ENCODE peak calls at places on chromosomes 12 and 14, in seven cellular contexts. P is mucosa of gallbladder; N is stimulated activated CD8-positive, alpha-beta memory T cell treated with anti-CD3 and anti-CD28 coated beads, Interleukin-15, amount 100 ng/mL, for 1 hour; L is ovary; K is activated T-cell treated with anti-CD3 and anti-CD28 coated beads for 1 hour; A is WERI-Rb-1; I is GM12865. E is an unnamed sample.

GRCh38 chr12:131603106-131604033 is 107.5 kb upstream of the SFSWAP start:
- DNase-seq in L (no peak), N (no peak), P (no peak), K (no peak), A (no peak), I (peak), E (no peak)

GRCh38 chr14:100825691-100826331 is at the start of gene MEG3:
- DNase-seq in N (no peak), K (no peak), P (peak), L (peak), I (no peak), A (peak), E (no peak)

GRCh38 chr14:61470261-61470953 is 149.0 kb downstream of the PRKCH start:
- DNase-seq in A (no peak), N (no peak), I (no peak), K (no peak), P (no peak), L (no peak), E (no peak)

GRCh38 chr12:57237952-57238853 is 8.7 kb downstream of the SHMT2 start:
- DNase-seq in P (no peak), N (no peak), K (no peak), L (no peak), I (peak), A (no peak), E (peak)

GRCh38 chr12:79883216-79883615 is 51.7 kb downstream of the PPP1R12A start:
- DNase-seq in I (no peak), A (no peak), N (no peak), L (no peak), P (no peak), K (no peak), E (no peak)

GRCh38 chr14:104393199-104393897 is 186.2 kb upstream of the C14orf180 start:
- DNase-seq in N (no peak), I (no peak), A (no peak), K (no peak), P (peak), L (no peak), E (no peak)

GRCh38 chr14:75142494-75142893 is 15.6 kb upstream of the NEK9 start:
- DNase-seq in K (no peak), A (no peak), P (no peak), I (no peak), L (no peak), N (no peak), E (no peak)

GRCh38 chr12:60926256-60926655 is 1330.4 kb downstream of the SLC16A7 start:
- DNase-seq in N (no peak), L (no peak), K (no peak), I (no peak), P (no peak), A (peak), E (no peak)

GRCh38 chr12:12486661-12487240 is 75.9 kb downstream of the DUSP16 start:
- DNase-seq in L (no peak), N (no peak), K (no peak), I (peak), A (no peak), P (no peak), E (no peak)

GRCh38 chr12:68918960-68919359 is 14.0 kb downstream of the CPM start:
- DNase-seq in A (no peak), L (no peak), N (no peak), K (no peak), I (no peak), P (no peak), E (no peak)

GRCh38 chr12:130529781-130530180 is 186.3 kb downstream of the RIMBP2 start:
- DNase-seq in P (no peak), L (no peak), I (no peak), N (no peak), A (no peak), K (no peak), E (no peak)

GRCh38 chr12:57590892-57591566 is at the start of gene PIP4K2C:
- DNase-seq in N (peak), P (peak), L (peak), A (peak), K (peak), I (peak), E (peak)

GRCh38 chr14:85296466-85297210 is 233.3 kb upstream of the FLRT2 start:
- DNase-seq in N (no peak), A (no peak), I (no peak), P (no peak), K (no peak), L (no peak), E (no peak)

GRCh38 chr12:19575307-19576243 is 136.3 kb downstream of the AEBP2 start:
- DNase-seq in K (no peak), P (peak), N (no peak), I (no peak), A (no peak), L (no peak), E (no peak)

E was measured in stimulated activated effector memory CD8-positive, alpha-beta T cell treated with anti-CD3 and anti-CD28 coated beads, Interleukin-12 subunit alpha, Interleukin-12 subunit beta, amount 100 ng/mL, for 72 hours.